ENCODE peak calls at places on chromosome 6, in seven cellular contexts. P is GM12878, G is K562, R is H1, B is SK-N-SH, U is HepG2, S is GM12892. O is an unnamed sample.

GRCh38 chr6:149967591-149967990 is 3.8 kb downstream of the ULBP1 start:
- DNase-seq in P (no peak), G (no peak), R (no peak), B (no peak), U (no peak), S (no peak), O (no peak)

GRCh38 chr6:118965843-118966242 is 30.9 kb upstream of the MCM9 start:
- DNase-seq in P (no peak), G (no peak), R (no peak), B (no peak), U (no peak), S (no peak), O (no peak)

GRCh38 chr6:167107787-167108186 is 15.1 kb upstream of the CCR6 start:
- DNase-seq in P (no peak), G (no peak), R (no peak), B (no peak), U (no peak), S (no peak), O (no peak)

GRCh38 chr6:151690768-151691562 is 116.5 kb upstream of the ESR1 start:
- DNase-seq in P (peak), G (no peak), R (no peak), B (no peak), U (no peak), S (no peak), O (no peak)

GRCh38 chr6:148629197-148629909 is 117.5 kb upstream of the UST start:
- DNase-seq in P (no peak), G (no peak), R (no peak), B (no peak), U (no peak), S (no peak), O (no peak)

GRCh38 chr6:39892490-39893129 is 41.7 kb downstream of the MOCS1 start:
- DNase-seq in P (peak), G (peak), R (peak), B (peak), U (peak), S (peak), O (peak)

GRCh38 chr6:88730602-88731001 is 232.8 kb downstream of the RNGTT start:
- DNase-seq in P (no peak), G (no peak), R (no peak), B (no peak), U (no peak), S (no peak), O (no peak)

GRCh38 chr6:7087066-7087465 is 20.7 kb upstream of the RREB1 start:
- DNase-seq in P (no peak), G (no peak), R (no peak), B (no peak), U (no peak), S (no peak), O (no peak)

DNA sequence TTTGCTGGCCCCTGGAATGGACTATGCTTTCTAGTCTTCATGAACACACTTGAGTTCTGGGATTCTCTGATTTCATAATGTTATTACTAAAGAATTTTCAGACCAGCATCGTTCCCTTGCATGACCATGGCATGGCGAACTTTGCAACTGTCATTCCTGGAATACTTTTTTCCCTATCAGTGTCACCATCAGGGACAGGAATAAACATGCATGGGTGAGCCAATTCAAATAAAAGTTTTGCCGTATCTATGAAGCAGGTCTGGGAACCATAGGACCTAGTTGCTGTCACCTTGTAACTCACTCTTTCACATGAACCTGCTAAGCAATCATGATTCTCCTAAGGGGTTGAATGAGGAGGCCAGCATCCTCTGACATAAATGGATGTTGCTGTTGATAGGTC is 68.2 kb upstream of the AGPAT4 start:
- DNase-seq in P (no peak), G (no peak), R (no peak), B (no peak), U (peak), S (no peak), O (no peak)
- TF ChIP-seq POLR2AphosphoS5 in P (no peak), G (no peak), R (no peak), B (no peak), U (no peak), S (no peak), O (no peak)

GRCh38 chr6:157099912-157100593 is 223.3 kb downstream of the TMEM242 start:
- DNase-seq in P (peak), G (peak), R (no peak), B (no peak), U (no peak), S (peak), O (peak)
- TF ChIP-seq TAF1 in P (no peak), G (peak), R (no peak), B (no peak), U (no peak), S (no peak), O (no peak)

GRCh38 chr6:21739241-21739640 is 145.7 kb downstream of the SOX4 start:
- DNase-seq in P (no peak), G (no peak), R (no peak), B (no peak), U (no peak), S (no peak), O (no peak)

GRCh38 chr6:21741221-21742109 is 147.9 kb downstream of the SOX4 start:
- DNase-seq in P (no peak), G (no peak), R (no peak), B (peak), U (no peak), S (no peak), O (no peak)

GRCh38 chr6:21739838-21740237 is 146.3 kb downstream of the SOX4 start:
- DNase-seq in P (no peak), G (no peak), R (no peak), B (no peak), U (no peak), S (no peak), O (no peak)

GRCh38 chr6:21740719-21741118 is 147.2 kb downstream of the SOX4 start:
- DNase-seq in P (no peak), G (no peak), R (no peak), B (no peak), U (no peak), S (no peak), O (no peak)

GRCh38 chr6:21738180-21739094 is 144.9 kb downstream of the SOX4 start:
- DNase-seq in P (no peak), G (no peak), R (no peak), B (peak), U (no peak), S (no peak), O (no peak)
- TF ChIP-seq POLR2AphosphoS5 in P (no peak), G (no peak), R (no peak), B (no peak), U (no peak), S (no peak), O (no peak)

GRCh38 chr6:17928514-17929430 is 58.7 kb downstream of the KIF13A start:
- DNase-seq in P (no peak), G (no peak), R (no peak), B (no peak), U (peak), S (no peak), O (no peak)
- TF ChIP-seq TAF1 in P (no peak), G (no peak), R (no peak), B (no peak), U (no peak), S (no peak), O (no peak)

DNA sequence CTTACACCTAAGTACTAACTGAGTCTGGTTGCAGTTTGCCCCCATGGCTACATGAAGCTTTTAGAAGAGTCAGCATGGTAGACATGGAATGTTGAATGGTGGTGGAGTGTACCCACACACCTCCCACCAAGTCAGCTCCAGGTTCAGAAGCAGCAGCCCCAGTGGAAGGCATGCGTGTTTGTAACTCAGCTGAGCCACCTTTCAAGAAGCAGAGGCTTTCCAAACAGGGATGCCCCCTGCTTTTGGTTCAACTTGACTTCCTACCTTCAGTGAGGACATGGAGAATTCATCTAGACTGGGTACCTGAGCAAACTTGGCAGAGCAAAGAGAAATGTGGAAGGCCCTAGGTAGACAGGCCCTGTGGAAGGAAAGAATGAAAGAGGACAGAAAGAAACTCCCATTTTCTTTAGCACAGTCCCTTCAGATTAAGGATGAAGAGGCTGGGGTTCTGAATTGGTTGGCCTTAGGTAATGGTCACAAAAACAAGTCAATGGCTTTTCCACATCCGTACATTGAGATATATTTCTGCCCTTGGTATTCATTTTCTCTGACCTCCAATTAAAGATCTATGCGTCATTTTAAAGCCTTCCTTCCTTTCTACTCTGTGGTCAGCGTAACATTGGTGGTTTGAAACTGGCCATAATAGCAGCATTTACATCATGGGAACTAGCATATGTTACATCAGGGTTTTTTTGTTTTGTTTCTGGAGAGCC is 53.2 kb downstream of the HFE start:
- DNase-seq in P (no peak), G (no peak), R (no peak), B (no peak), U (no peak), S (no peak), O (no peak)
- TF ChIP-seq POLR2AphosphoS5 in P (no peak), G (peak), R (no peak), B (no peak), U (no peak), S (no peak), O (no peak)

GRCh38 chr6:147577466-147577865 is 69.0 kb downstream of the SAMD5 start:
- DNase-seq in P (no peak), G (no peak), R (no peak), B (no peak), U (no peak), S (no peak), O (no peak)
- TF ChIP-seq TAF1 in P (no peak), G (no peak), R (no peak), B (no peak), U (no peak), S (no peak), O (no peak)

O was measured in GM12891.